ENCODE peak calls at places on chromosomes 16 and 17, in nine cellular contexts. Z is neural progenitor cell, N is fibroblast of the aortic adventitia, C is GM13976, U is GM20000, P is K562, L is cardiac muscle cell, A is HepG2, J is osteoblast. V is an unnamed sample.

GRCh38 chr17:62625184-62625869 is 2.1 kb upstream of the MRC2 start:
- DNase-seq in Z (no peak), L (no peak), J (peak), N (no peak), P (no peak), A (no peak), U (no peak), C (peak), V (no peak)

GRCh38 chr16:30615358-30616076 is 5.3 kb upstream of the ZNF689 start:
- DNase-seq in Z (peak), N (peak), J (peak), L (peak), C (peak), P (peak), A (peak), U (peak), V (peak)

GRCh38 chr17:5516060-5516792 is 29.9 kb downstream of the MIS12 start:
- DNase-seq in Z (no peak), N (peak), J (peak), U (no peak), P (no peak), C (no peak), L (no peak), A (peak), V (peak)

GRCh38 chr16:555528-556478 is 4.4 kb upstream of the PRR35 start:
- DNase-seq in C (no peak), J (peak), U (no peak), L (no peak), Z (no peak), P (no peak), A (no peak), N (no peak), V (no peak)

GRCh38 chr17:27217631-27218030 is 76.3 kb upstream of the WSB1 start:
- DNase-seq in Z (no peak), P (no peak), U (peak), A (no peak), J (no peak), C (peak), N (no peak), L (no peak), V (no peak)

GRCh38 chr17:68792042-68792685 is 163.0 kb downstream of the ABCA8 start:
- DNase-seq in L (no peak), P (no peak), U (no peak), A (no peak), J (no peak), N (peak), C (no peak), Z (no peak), V (peak)

GRCh38 chr16:1812732-1813163 is 13.9 kb downstream of the HAGH start:
- DNase-seq in L (peak), U (no peak), J (peak), N (peak), P (peak), A (peak), Z (peak), C (peak), V (peak)

GRCh38 chr16:17026600-17027242 is 444.0 kb downstream of the XYLT1 start:
- DNase-seq in A (no peak), Z (no peak), L (no peak), J (no peak), P (no peak), N (no peak), C (peak), U (peak), V (no peak)

GRCh38 chr16:83797013-83797412 is 10.8 kb upstream of the HSBP1 start:
- DNase-seq in U (no peak), L (no peak), Z (no peak), J (no peak), N (no peak), C (no peak), P (no peak), A (no peak), V (no peak)

GRCh38 chr17:44965491-44966234 is 2.4 kb downstream of the C1QL1 start:
- DNase-seq in A (no peak), Z (no peak), U (no peak), C (no peak), L (no peak), N (no peak), J (peak), P (no peak), V (no peak)

GRCh38 chr16:88920618-88921602 is 54.5 kb upstream of the PABPN1L start:
- DNase-seq in C (peak), U (peak), P (no peak), N (peak), J (peak), Z (no peak), A (no peak), L (no peak), V (peak)

GRCh38 chr17:40659909-40660308 is 5.1 kb downstream of the KRT222 start:
- DNase-seq in Z (no peak), L (no peak), N (no peak), P (no peak), A (no peak), J (no peak), C (no peak), U (no peak), V (no peak)

GRCh38 chr17:59368218-59368857 is 36.9 kb downstream of the YPEL2 start:
- DNase-seq in A (peak), N (no peak), C (no peak), L (no peak), Z (no peak), P (no peak), J (peak), U (no peak), V (no peak)

GRCh38 chr16:23857901-23858300 is 22.1 kb downstream of the PRKCB start:
- DNase-seq in C (no peak), Z (no peak), N (no peak), U (no peak), A (no peak), J (no peak), L (no peak), P (no peak), V (no peak)

GRCh38 chr17:67606471-67606870 is 111.3 kb upstream of the NOL11 start:
- DNase-seq in Z (no peak), U (no peak), J (no peak), N (peak), A (no peak), P (no peak), L (no peak), C (no peak), V (peak)

GRCh38 chr17:42363767-42364585 is 24.3 kb downstream of the STAT3 start:
- DNase-seq in L (no peak), A (no peak), P (no peak), C (no peak), Z (no peak), N (peak), J (peak), U (no peak), V (peak)

GRCh38 chr16:21599994-21600773 is 807 bp downstream of the METTL9 start:
- DNase-seq in N (peak), Z (peak), C (peak), J (peak), A (peak), P (peak), L (peak), U (peak), V (peak)

GRCh38 chr17:83025636-83026280 is 53.7 kb upstream of the METRNL start:
- DNase-seq in P (no peak), Z (no peak), U (no peak), L (no peak), C (no peak), J (no peak), N (no peak), A (no peak), V (no peak)

GRCh38 chr16:56657555-56658430 is at the start of gene MT1F:
- DNase-seq in P (peak), N (no peak), A (peak), L (peak), U (no peak), J (no peak), C (peak), Z (peak), V (peak)

GRCh38 chr16:914453-914852 is 56.3 kb downstream of the LMF1 start:
- DNase-seq in L (no peak), J (peak), P (no peak), A (peak), C (no peak), U (no peak), N (peak), Z (no peak), V (peak)

GRCh38 chr17:80067393-80067986 is 31.0 kb downstream of the CCDC40 start:
- DNase-seq in P (no peak), L (no peak), Z (no peak), J (no peak), C (no peak), U (no peak), A (peak), N (no peak), V (no peak)

GRCh38 chr17:20266806-20267458 is 200.4 kb downstream of the LGALS9B start:
- DNase-seq in Z (no peak), P (peak), C (no peak), L (peak), A (no peak), U (no peak), J (peak), N (peak), V (peak)

GRCh38 chr17:66737524-66737923 is 97.4 kb upstream of the CACNG5 start:
- DNase-seq in J (no peak), Z (peak), C (no peak), P (no peak), A (no peak), L (peak), N (peak), U (no peak), V (peak)

GRCh38 chr16:2513405-2514332 is at the start of gene ATP6V0C:
- DNase-seq in A (peak), L (peak), J (peak), U (peak), N (peak), P (peak), Z (peak), C (peak), V (peak)

GRCh38 chr17:47603830-47604229 is 45.9 kb upstream of the KPNB1 start:
- DNase-seq in A (no peak), N (no peak), P (no peak), Z (no peak), C (no peak), J (no peak), U (no peak), L (no peak), V (peak)

GRCh38 chr17:17540278-17540906 is 44.2 kb upstream of the RASD1 start:
- DNase-seq in N (no peak), J (no peak), U (no peak), Z (peak), L (peak), P (no peak), A (no peak), C (no peak), V (no peak)

GRCh38 chr16:1163567-1164055 is 10.7 kb downstream of the CACNA1H start:
- DNase-seq in Z (no peak), U (no peak), L (no peak), A (no peak), J (peak), C (no peak), N (no peak), P (no peak), V (no peak)

GRCh38 chr17:27259356-27259755 is 34.6 kb upstream of the WSB1 start:
- DNase-seq in P (no peak), A (no peak), Z (no peak), C (no peak), J (no peak), L (no peak), N (no peak), U (no peak), V (no peak)

GRCh38 chr16:63922563-63922962 is 1199.3 kb downstream of the CDH11 start:
- DNase-seq in L (no peak), J (peak), N (no peak), A (no peak), U (no peak), C (no peak), Z (no peak), P (no peak), V (no peak)

GRCh38 chr17:64320613-64321553 is 57.8 kb upstream of the TEX2 start:
- DNase-seq in J (peak), Z (peak), L (peak), U (peak), N (peak), C (peak), A (peak), P (peak), V (peak)

GRCh38 chr17:50101346-50102163 is 6.4 kb downstream of the PDK2 start:
- DNase-seq in U (no peak), P (peak), L (peak), A (no peak), C (no peak), Z (peak), J (peak), N (peak), V (no peak)

GRCh38 chr17:39212200-39212810 is 12.2 kb downstream of the RPL19 start:
- DNase-seq in U (no peak), Z (no peak), L (no peak), P (no peak), J (no peak), C (no peak), A (no peak), N (no peak), V (peak)

GRCh38 chr17:1573932-1574696 is 11.5 kb upstream of the PITPNA start:
- DNase-seq in Z (peak), C (peak), N (peak), P (peak), J (peak), U (peak), A (peak), L (peak), V (peak)

GRCh38 chr16:57504491-57504890 is 18.2 kb upstream of the DOK4 start:
- DNase-seq in J (no peak), C (no peak), Z (no peak), L (no peak), P (no peak), U (no peak), N (no peak), A (no peak), V (no peak)

GRCh38 chr17:320809-321385 is 31.7 kb downstream of the RPH3AL start:
- DNase-seq in P (no peak), C (no peak), N (no peak), Z (peak), A (no peak), U (no peak), J (peak), L (peak), V (no peak)

GRCh38 chr17:74864297-74864865 is 4.7 kb upstream of the GRIN2C start:
- DNase-seq in J (no peak), A (no peak), N (no peak), P (no peak), C (no peak), Z (no peak), U (no peak), L (no peak), V (no peak)

GRCh38 chr16:53892155-53892554 is 188.2 kb downstream of the FTO start:
- DNase-seq in P (peak), N (peak), U (peak), Z (peak), A (peak), L (peak), C (peak), J (peak), V (peak)

GRCh38 chr17:42163696-42164407 is 9.1 kb upstream of the RAB5C start:
- DNase-seq in A (no peak), U (no peak), Z (no peak), C (no peak), N (no peak), L (no peak), P (no peak), J (peak), V (no peak)

GRCh38 chr17:47203984-47204721 is 5.0 kb upstream of the MYL4 start:
- DNase-seq in J (no peak), Z (no peak), L (no peak), C (no peak), P (no peak), U (no peak), N (no peak), A (no peak), V (no peak)

GRCh38 chr16:11755022-11755760 is 12.5 kb upstream of the TXNDC11 start:
- DNase-seq in N (no peak), L (no peak), A (no peak), C (no peak), U (no peak), P (no peak), Z (no peak), J (no peak), V (no peak)

GRCh38 chr17:72600934-72601333 is 480.1 kb downstream of the SOX9 start:
- DNase-seq in J (peak), A (no peak), C (no peak), U (no peak), L (no peak), Z (no peak), P (no peak), N (peak), V (peak)

GRCh38 chr17:72605543-72605942 is 484.7 kb downstream of the SOX9 start:
- DNase-seq in Z (no peak), U (no peak), L (no peak), C (no peak), N (no peak), P (no peak), J (no peak), A (no peak), V (no peak)

GRCh38 chr17:72604518-72604917 is 483.7 kb downstream of the SOX9 start:
- DNase-seq in N (no peak), C (no peak), L (no peak), U (no peak), P (no peak), A (peak), J (no peak), Z (no peak), V (no peak)

GRCh38 chr17:72603346-72604242 is 482.8 kb downstream of the SOX9 start:
- DNase-seq in A (no peak), U (no peak), N (no peak), C (no peak), J (no peak), L (no peak), Z (no peak), P (no peak), V (peak)

GRCh38 chr17:72602517-72603345 is 481.9 kb downstream of the SOX9 start:
- DNase-seq in N (peak), P (no peak), L (no peak), U (no peak), C (no peak), Z (peak), A (no peak), J (peak), V (peak)
- TF ChIP-seq CTCF in N (peak), P (no peak), L (peak), U (no peak), C (no peak), Z (peak), A (no peak), J (peak), V (peak)

GRCh38 chr17:37188157-37188556 is 187.6 kb upstream of the C17orf78 start:
- DNase-seq in C (no peak), P (no peak), N (no peak), J (no peak), L (no peak), U (no peak), A (no peak), Z (no peak), V (no peak)

GRCh38 chr17:37187262-37187661 is 188.5 kb upstream of the C17orf78 start:
- DNase-seq in N (peak), A (no peak), J (no peak), Z (no peak), U (no peak), P (no peak), C (no peak), L (no peak), V (no peak)

GRCh38 chr17:37191219-37191618 is 184.6 kb upstream of the C17orf78 start:
- DNase-seq in C (no peak), A (no peak), N (peak), Z (no peak), L (no peak), J (no peak), U (no peak), P (no peak), V (peak)

GRCh38 chr17:37194208-37194607 is 181.6 kb upstream of the C17orf78 start:
- DNase-seq in C (no peak), A (no peak), Z (peak), U (no peak), J (no peak), N (no peak), P (no peak), L (no peak), V (no peak)

DNA sequence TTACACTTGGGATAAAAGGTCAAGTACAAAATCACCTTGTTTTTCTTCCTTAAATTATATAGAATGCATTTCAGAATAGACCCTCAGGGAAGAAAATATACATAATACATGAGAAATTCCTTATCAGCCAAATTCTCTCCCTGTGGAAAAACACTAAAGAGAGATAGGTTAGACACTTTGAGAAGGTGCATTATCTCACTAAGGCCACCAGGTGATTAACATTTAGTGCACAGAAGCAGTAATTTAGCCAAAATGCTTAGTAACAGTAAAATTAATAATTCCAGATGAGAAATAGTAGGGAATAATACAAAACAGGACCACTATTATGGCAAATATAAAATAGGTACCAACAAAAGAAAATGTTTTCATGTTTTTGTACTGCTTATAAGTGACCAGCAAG is 185.3 kb upstream of the C17orf78 start:
- DNase-seq in A (no peak), J (no peak), C (no peak), U (no peak), Z (no peak), N (no peak), L (no peak), P (no peak), V (no peak)
- TF ChIP-seq CTCF in A (no peak), J (no peak), C (no peak), U (no peak), Z (no peak), N (peak), L (peak), P (no peak), V (peak)

GRCh38 chr17:13572581-13572980 is 29.1 kb downstream of the HS3ST3A1 start:
- DNase-seq in Z (no peak), P (no peak), C (no peak), U (no peak), L (no peak), A (no peak), N (peak), J (no peak), V (no peak)

GRCh38 chr17:13563916-13564315 is 37.8 kb downstream of the HS3ST3A1 start:
- DNase-seq in L (no peak), U (no peak), C (no peak), N (no peak), A (no peak), P (no peak), J (no peak), Z (no peak), V (peak)

GRCh38 chr17:13569740-13570137 is 32.0 kb downstream of the HS3ST3A1 start:
- DNase-seq in N (peak), C (no peak), Z (no peak), P (no peak), J (peak), L (no peak), A (no peak), U (no peak), V (no peak)

GRCh38 chr17:13568746-13569739 is 32.7 kb downstream of the HS3ST3A1 start:
- DNase-seq in P (no peak), Z (no peak), J (no peak), A (no peak), C (no peak), N (peak), L (peak), U (no peak), V (no peak)
- TF ChIP-seq CTCF in P (no peak), Z (no peak), J (no peak), A (no peak), C (no peak), N (no peak), L (no peak), U (no peak), V (no peak)

GRCh38 chr17:3535253-3535995 is 22.2 kb downstream of the TRPV3 start:
- DNase-seq in L (peak), C (peak), N (peak), P (peak), A (no peak), U (peak), J (peak), Z (peak), V (peak)
- TF ChIP-seq CTCF in L (peak), C (peak), N (peak), P (peak), A (peak), U (peak), J (peak), Z (peak), V (peak)

GRCh38 chr17:37137906-37138413 is 189.2 kb downstream of the AATF start:
- DNase-seq in P (no peak), J (no peak), Z (no peak), L (no peak), U (no peak), C (no peak), N (no peak), A (no peak), V (no peak)

GRCh38 chr17:37138726-37139125 is 190.0 kb downstream of the AATF start:
- DNase-seq in U (no peak), L (peak), J (no peak), C (no peak), P (no peak), N (no peak), Z (no peak), A (no peak), V (no peak)

GRCh38 chr17:37134050-37134449 is 185.3 kb downstream of the AATF start:
- DNase-seq in Z (peak), J (no peak), A (no peak), U (no peak), P (peak), N (no peak), L (peak), C (no peak), V (peak)

GRCh38 chr17:37135581-37135980 is 186.8 kb downstream of the AATF start:
- DNase-seq in U (no peak), P (no peak), L (no peak), J (no peak), N (no peak), C (no peak), Z (no peak), A (no peak), V (no peak)

DNA sequence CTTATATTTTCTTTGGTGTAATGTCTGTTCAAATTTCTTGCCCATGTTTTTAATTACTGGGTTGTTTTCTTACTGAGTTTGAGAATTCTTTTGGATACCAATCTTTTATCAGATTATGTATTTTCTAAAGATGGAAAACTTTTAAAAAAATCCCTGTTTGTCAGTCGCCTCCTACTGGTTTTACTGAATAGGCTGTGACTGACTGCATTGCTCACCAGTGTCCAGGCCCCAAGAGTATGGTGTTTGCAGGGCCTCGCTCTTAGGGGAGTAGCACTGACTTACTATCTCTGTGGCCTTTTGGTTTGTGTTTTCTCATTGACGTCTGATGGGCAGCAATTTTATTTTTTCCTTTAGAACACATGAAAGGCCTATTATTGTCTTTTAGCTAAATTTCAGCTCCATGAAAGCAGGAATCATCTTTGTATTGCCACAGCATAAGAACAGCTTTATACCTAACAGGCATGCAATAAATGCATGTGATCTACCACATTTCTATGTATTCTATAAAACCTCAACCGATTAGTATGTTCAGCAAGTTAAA is 188.4 kb downstream of the AATF start:
- DNase-seq in A (no peak), L (no peak), U (no peak), J (no peak), N (no peak), P (no peak), C (no peak), Z (no peak), V (no peak)
- TF ChIP-seq CTCF in A (no peak), L (no peak), U (no peak), J (no peak), N (no peak), P (no peak), C (no peak), Z (no peak), V (no peak)